ENCODE peak calls at places on chromosomes 2 and 18, in eight cellular contexts. R is SJCRH30; I is GM19239; E is CD8-positive, alpha-beta memory T cell; L is caudate nucleus; M is SK-N-DZ; K is upper lobe of right lung; X is HFFc6. N is an unnamed sample.

GRCh38 chr18:9862686-9863085 is 23.1 kb upstream of the TXNDC2 start:
- DNase-seq in I (no peak), X (no peak), R (no peak), L (no peak), E (no peak), M (peak; percentile 40), K (no peak), N (no peak)

GRCh38 chr18:79588636-79589481 is 90.7 kb upstream of the CTDP1 start:
- DNase-seq in M (no peak), L (no peak), K (peak; percentile 77), R (peak; percentile 44), I (no peak), E (no peak), X (peak; percentile 50), N (no peak)

GRCh38 chr2:26394694-26395093 is 7.0 kb upstream of the DRC1 start:
- DNase-seq in L (no peak), X (no peak), R (no peak), E (no peak), K (no peak), I (no peak), M (no peak), N (no peak)

GRCh38 chr2:5846881-5847280 is 154.7 kb downstream of the SOX11 start:
- DNase-seq in L (no peak), X (no peak), E (no peak), I (no peak), R (no peak), M (no peak), K (no peak), N (no peak)

GRCh38 chr2:128520787-128521186 is 202.1 kb upstream of the HS6ST1 start:
- DNase-seq in E (no peak), I (peak; percentile 43), K (no peak), X (no peak), R (peak; percentile 54), M (no peak), L (no peak), N (no peak)

GRCh38 chr2:25521665-25522387 is 151.6 kb downstream of the DTNB start:
- DNase-seq in R (peak; percentile 36), L (no peak), I (peak; percentile 40), X (peak; percentile 72), M (peak; percentile 39), E (peak; percentile 68), K (no peak), N (peak; percentile 79)

GRCh38 chr2:27408601-27409320 is 630 bp downstream of the PPM1G start:
- DNase-seq in E (no peak), L (no peak), K (no peak), M (peak; percentile 1), R (no peak), X (no peak), I (no peak), N (peak; percentile 39)

GRCh38 chr2:53512071-53512841 is 255.3 kb upstream of the CHAC2 start:
- DNase-seq in L (no peak), X (peak; percentile 71), R (no peak), E (no peak), I (no peak), M (no peak), K (no peak), N (no peak)

GRCh38 chr2:31828891-31829290 is 181.9 kb downstream of the MEMO1 start:
- DNase-seq in E (no peak), R (peak; percentile 19), X (peak; percentile 16), K (no peak), L (no peak), M (no peak), I (no peak), N (no peak)

GRCh38 chr18:55477537-55478300 is 110.3 kb downstream of the TCF4 start:
- DNase-seq in M (peak; percentile 98), X (peak; percentile 49), R (no peak), I (no peak), L (no peak), E (peak; percentile 25), K (no peak), N (peak; percentile 7)

GRCh38 chr2:225295102-225295501 is 104.4 kb upstream of the NYAP2 start:
- DNase-seq in M (no peak), L (no peak), X (no peak), E (no peak), I (no peak), R (no peak), K (no peak), N (no peak)

GRCh38 chr2:169386621-169387235 is 24.4 kb upstream of the LRP2 start:
- DNase-seq in L (no peak), I (no peak), X (no peak), K (no peak), R (no peak), E (no peak), M (no peak), N (no peak)

GRCh38 chr18:78699516-78699915 is 280.1 kb upstream of the SALL3 start:
- DNase-seq in R (no peak), E (no peak), I (no peak), K (no peak), L (no peak), X (no peak), M (no peak), N (peak; percentile 1)

GRCh38 chr2:121648611-121649401 is 456 bp downstream of the CLASP1 start:
- DNase-seq in X (peak; percentile 48), M (peak; percentile 45), E (peak; percentile 64), K (peak; percentile 76), L (peak; percentile 76), R (peak; percentile 55), I (no peak), N (peak; percentile 60)

GRCh38 chr2:9800975-9801723 is 42.1 kb upstream of the TAF1B start:
- DNase-seq in E (no peak), X (peak; percentile 33), R (peak; percentile 47), I (no peak), M (no peak), K (peak; percentile 88), L (no peak), N (no peak)

GRCh38 chr2:40106061-40106460 is 327.0 kb upstream of the THUMPD2 start:
- DNase-seq in R (no peak), K (no peak), M (no peak), E (no peak), X (peak; percentile 50), L (no peak), I (no peak), N (no peak)

GRCh38 chr2:43776317-43776716 is 2.5 kb downstream of the DYNC2LI1 start:
- DNase-seq in X (no peak), K (no peak), E (no peak), I (no peak), L (no peak), R (no peak), M (no peak), N (no peak)